ENCODE peak calls at places on chromosomes 2 and 18, in five cellular contexts. L is hypothalamus; Z is stimulated activated CD8-positive, alpha-beta memory T cell treated with anti-CD3 and anti-CD28 coated beads, Interleukin-4, amount 100 ng/mL, for 24 hours; R is erythroblast; F is activated B cell treated with CpG ODN at 0.5 μM for 24 hours. V is an unnamed sample.

GRCh38 chr18:49691177-49691608 is 122.1 kb downstream of the ACAA2 start:
- DNase-seq in Z (no peak), L (no peak), F (no peak), R (no peak), V (no peak)

GRCh38 chr2:27891820-27892105 is 1.2 kb downstream of the BABAM2 start:
- DNase-seq in L (no peak), R (no peak), Z (no peak), F (no peak), V (no peak)

GRCh38 chr2:212021947-212022346 is 516.7 kb downstream of the ERBB4 start:
- DNase-seq in R (no peak), F (no peak), L (no peak), Z (no peak), V (no peak)

GRCh38 chr18:67417864-67418523 is 98.5 kb downstream of the DSEL start:
- DNase-seq in R (peak; percentile 60), L (no peak), F (no peak), Z (no peak), V (peak; percentile 17)

GRCh38 chr18:67266591-67267237 is 249.8 kb downstream of the DSEL start:
- DNase-seq in F (no peak), L (no peak), R (no peak), Z (no peak), V (no peak)

GRCh38 chr2:216576611-216577010 is 56.6 kb upstream of the IGFBP2 start:
- DNase-seq in L (no peak), R (no peak), F (no peak), Z (no peak), V (no peak)

GRCh38 chr2:12501469-12502147 is 215.1 kb upstream of the TRIB2 start:
- DNase-seq in Z (peak; percentile 61), F (peak; percentile 33), R (no peak), L (no peak), V (no peak)

GRCh38 chr2:64201086-64201627 is 56.9 kb upstream of the PELI1 start:
- DNase-seq in Z (no peak), F (no peak), L (no peak), R (no peak), V (no peak)

GRCh38 chr2:208186465-208186864 is 3.4 kb downstream of the C2orf80 start:
- DNase-seq in R (no peak), Z (no peak), F (no peak), L (no peak), V (no peak)

GRCh38 chr2:86622409-86622877 is 1.2 kb downstream of the RNF103 start:
- DNase-seq in L (peak; percentile 48), F (no peak), R (peak; percentile 58), Z (peak; percentile 4), V (peak; percentile 30)